ENCODE peak calls at places on chromosome 6, in nine cellular contexts. V, W, P, J, A, Z, L, H and Y are unnamed samples.

GRCh38 chr6:68625998-68626397 is 9.1 kb upstream of the ADGRB3 start:
- DNase-seq in V (no peak), W (no peak), P (no peak), J (no peak), A (no peak), Z (no peak), L (no peak), H (no peak), Y (no peak)

GRCh38 chr6:41651962-41652657 is 13.8 kb downstream of the MDFI start:
- DNase-seq in V (no peak), W (no peak), P (no peak), J (no peak), A (no peak), Z (no peak), L (no peak), H (no peak), Y (no peak)

GRCh38 chr6:90468080-90468479 is 118.8 kb downstream of the MAP3K7 start:
- DNase-seq in V (no peak), W (no peak), P (no peak), J (no peak), A (no peak), Z (no peak), L (no peak), H (no peak), Y (no peak)

GRCh38 chr6:45663181-45664180 is 285.7 kb upstream of the SUPT3H start:
- DNase-seq in V (peak), W (peak), P (no peak), J (no peak), A (peak), Z (no peak), L (peak), H (no peak), Y (no peak)

GRCh38 chr6:143772110-143772509 is 71.0 kb upstream of the LTV1 start:
- DNase-seq in V (no peak), W (peak), P (no peak), J (no peak), A (no peak), Z (no peak), L (no peak), H (no peak), Y (no peak)

GRCh38 chr6:73460044-73460443 is 1.5 kb upstream of the MTO1 start:
- DNase-seq in V (no peak), W (no peak), P (no peak), J (no peak), A (no peak), Z (no peak), L (no peak), H (no peak), Y (no peak)

GRCh38 chr6:1513206-1513605 is 96.5 kb upstream of the FOXC1 start:
- DNase-seq in V (no peak), W (no peak), P (no peak), J (no peak), A (no peak), Z (no peak), L (no peak), H (no peak), Y (no peak)

GRCh38 chr6:90187437-90188049 is 109.1 kb downstream of the BACH2 start:
- DNase-seq in V (no peak), W (no peak), P (no peak), J (no peak), A (no peak), Z (no peak), L (no peak), H (no peak), Y (no peak)

GRCh38 chr6:138253731-138254130 is 35.4 kb upstream of the PBOV1 start:
- DNase-seq in V (no peak), W (no peak), P (no peak), J (no peak), A (no peak), Z (no peak), L (no peak), H (no peak), Y (no peak)

GRCh38 chr6:154638369-154638768 is 94.8 kb upstream of the SCAF8 start:
- DNase-seq in V (no peak), W (peak), P (no peak), J (no peak), A (no peak), Z (no peak), L (no peak), H (no peak), Y (no peak)

GRCh38 chr6:131001945-131002661 is 60.9 kb downstream of the EPB41L2 start:
- DNase-seq in V (no peak), W (peak), P (peak), J (no peak), A (no peak), Z (no peak), L (no peak), H (no peak), Y (no peak)

DNA sequence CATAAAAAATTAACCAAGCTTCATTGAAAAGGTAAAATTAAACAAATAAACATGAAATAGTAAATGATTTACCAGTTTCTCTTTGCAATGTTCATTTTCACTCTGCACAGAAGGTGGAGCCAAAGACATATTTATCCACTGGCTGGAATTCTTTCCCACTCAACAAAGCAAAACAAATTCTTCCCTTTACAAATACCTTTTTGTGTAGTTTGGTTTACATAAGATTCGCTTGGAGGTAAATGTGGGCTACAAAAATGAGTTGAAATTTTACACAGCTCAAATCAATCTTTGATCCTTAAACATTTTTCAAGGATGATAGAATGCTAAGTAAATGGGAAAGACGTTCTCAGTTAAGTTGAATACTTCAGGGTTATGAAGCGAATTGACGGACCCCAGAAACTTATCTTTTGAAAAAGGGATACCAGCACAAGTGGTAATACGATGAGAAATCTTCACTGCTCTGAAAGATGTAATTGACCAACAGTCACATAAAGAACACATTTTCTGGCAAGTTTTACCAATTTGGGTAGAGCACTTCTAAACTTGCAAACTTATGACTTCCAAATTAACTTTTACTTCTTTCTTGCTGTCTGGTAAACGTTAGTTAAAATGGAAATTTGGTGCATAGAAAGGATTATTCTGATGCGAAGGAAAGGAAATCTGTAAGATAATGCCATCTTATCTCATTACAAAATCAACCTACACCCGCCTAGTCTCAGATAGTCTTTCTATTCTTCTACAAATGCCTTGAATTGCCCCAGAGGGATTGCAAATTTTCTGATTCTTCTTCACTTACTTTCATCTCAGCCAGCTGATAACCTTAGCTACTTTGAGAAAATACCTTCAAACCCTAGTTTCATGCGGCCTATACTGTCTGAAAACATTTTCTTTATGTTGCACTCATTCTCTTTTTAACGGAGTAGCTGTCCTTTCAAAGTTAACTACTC is 4.7 kb upstream of the GJA1 start:
- DNase-seq in V (peak), W (peak), P (peak), J (no peak), A (no peak), Z (no peak), L (no peak), H (peak), Y (no peak)
- TF ChIP-seq CTCF in V (peak), W (peak), P (peak), J (peak), A (peak), Z (peak), L (peak), H (peak), Y (peak)

GRCh38 chr6:33321227-33321626 is 3.7 kb upstream of the ZBTB22 start:
- DNase-seq in V (no peak), W (no peak), P (no peak), J (no peak), A (no peak), Z (no peak), L (no peak), H (no peak), Y (no peak)

GRCh38 chr6:33319939-33320314 is 2.4 kb upstream of the ZBTB22 start:
- DNase-seq in V (no peak), W (no peak), P (no peak), J (no peak), A (no peak), Z (no peak), L (no peak), H (no peak), Y (no peak)

GRCh38 chr6:33317668-33318425 is at the start of gene ZBTB22:
- DNase-seq in V (peak), W (peak), P (peak), J (peak), A (peak), Z (peak), L (peak), H (peak), Y (peak)

GRCh38 chr6:33318426-33319073 is 1.0 kb upstream of the ZBTB22 start:
- DNase-seq in V (no peak), W (no peak), P (no peak), J (no peak), A (no peak), Z (no peak), L (no peak), H (no peak), Y (no peak)

DNA sequence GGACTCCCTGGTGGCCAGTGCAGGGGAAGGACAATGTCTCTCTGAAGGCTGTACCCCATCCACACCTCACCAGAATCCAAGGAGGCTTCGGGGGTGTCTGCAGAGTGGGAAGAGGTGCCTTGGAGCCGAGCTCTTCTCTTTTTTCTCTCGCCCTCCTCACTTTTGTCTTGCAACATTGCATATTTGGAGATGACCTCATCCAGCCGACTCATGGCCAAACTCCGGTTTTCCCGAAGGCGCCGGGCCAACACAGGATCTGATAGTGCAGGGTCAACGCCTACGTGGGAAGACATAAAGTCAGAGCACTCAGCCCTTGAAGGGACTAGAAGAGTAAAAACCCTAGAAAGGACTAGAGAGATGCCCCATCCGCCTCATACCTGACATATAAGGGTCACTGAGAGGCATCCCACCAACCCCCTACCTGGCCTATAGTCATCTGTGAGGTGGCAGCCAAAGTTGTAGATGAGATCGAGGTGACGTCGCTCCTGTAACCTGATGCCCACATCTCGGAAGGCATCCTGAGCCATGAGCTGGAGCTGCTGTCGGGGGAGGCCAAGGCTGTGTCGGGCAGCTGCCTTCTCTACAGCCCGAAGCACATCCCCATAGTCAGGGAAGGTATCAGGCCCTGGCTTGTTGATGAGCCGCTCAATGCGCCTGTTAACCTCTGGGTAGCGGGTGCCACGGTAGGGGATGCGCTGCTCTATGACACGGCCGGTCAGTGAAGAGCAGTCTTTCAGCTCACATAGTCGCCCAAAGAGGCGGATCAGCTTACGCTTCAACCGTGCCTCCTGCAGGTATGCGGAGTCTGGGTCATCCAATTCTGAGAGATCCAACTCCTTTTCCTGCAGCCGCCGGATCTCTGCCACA is 3.0 kb upstream of the ZBTB22 start:
- DNase-seq in V (no peak), W (peak), P (no peak), J (peak), A (peak), Z (peak), L (peak), H (peak), Y (no peak)
- H3K4me3 ChIP-seq in V (no peak), W (peak), P (no peak), J (no peak), A (no peak), Z (peak), L (no peak), H (no peak), Y (no peak)

DNA sequence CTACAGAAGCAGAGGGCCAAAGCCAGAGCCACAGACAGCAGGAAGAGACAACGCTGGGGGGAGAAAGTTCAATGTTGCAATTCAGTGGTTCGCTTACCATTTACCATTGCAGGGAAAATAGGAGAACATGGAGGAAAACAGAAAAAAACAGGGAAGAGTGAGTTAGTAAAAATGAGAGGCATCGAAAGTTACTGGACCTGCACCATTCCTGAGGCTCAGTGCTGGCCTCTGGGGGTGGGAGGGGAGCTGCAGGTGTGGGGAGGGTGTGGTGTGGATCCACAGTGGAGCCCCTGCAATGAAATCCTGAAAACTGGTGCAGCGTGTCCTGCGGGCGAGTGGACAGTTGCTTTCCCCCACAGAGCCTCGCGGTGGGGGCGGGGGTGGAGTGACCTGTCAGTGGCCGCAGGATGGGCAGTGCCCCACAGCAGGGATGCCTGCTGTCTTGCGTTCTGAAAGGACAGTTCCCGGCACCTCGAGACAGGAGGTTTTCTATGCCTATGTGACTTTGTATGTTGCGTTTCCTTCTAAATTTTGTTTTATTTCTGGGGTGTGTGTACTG is 5.7 kb downstream of the TMEM181 start:
- DNase-seq in V (no peak), W (no peak), P (no peak), J (no peak), A (no peak), Z (no peak), L (no peak), H (no peak), Y (no peak)
- TF ChIP-seq CTCF in V (peak), W (peak), P (peak), J (no peak), A (no peak), Z (no peak), L (no peak), H (no peak), Y (no peak)

DNA sequence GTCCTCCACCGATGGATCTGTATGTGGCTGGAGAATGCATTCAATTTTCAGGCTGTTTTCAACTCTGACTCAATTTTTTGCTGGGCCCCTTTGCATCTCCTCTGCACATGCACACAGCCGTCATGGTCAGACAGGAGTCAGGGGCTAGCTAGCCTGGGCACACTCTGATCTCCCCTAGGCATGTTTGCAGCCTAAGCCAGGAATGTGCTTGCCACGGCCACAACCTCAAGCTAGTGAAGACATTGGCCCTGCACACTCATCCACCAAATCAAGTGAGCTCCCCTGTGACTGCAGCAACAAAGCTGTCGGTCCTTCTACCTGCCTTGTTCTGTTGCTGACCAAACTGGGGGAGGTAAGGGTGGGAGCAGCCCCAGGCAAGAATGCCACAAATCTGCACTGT is 300.5 kb downstream of the ESR1 start:
- DNase-seq in V (no peak), W (no peak), P (no peak), J (no peak), A (no peak), Z (no peak), L (no peak), H (no peak), Y (no peak)
- H3K4me3 ChIP-seq in V (no peak), W (no peak), P (no peak), J (no peak), A (no peak), Z (no peak), L (no peak), H (no peak), Y (no peak)

GRCh38 chr6:165443462-165443861 is 134.1 kb upstream of the C6orf118 start:
- DNase-seq in V (no peak), W (no peak), P (no peak), J (no peak), A (no peak), Z (no peak), L (no peak), H (no peak), Y (no peak)

GRCh38 chr6:165446331-165446730 is 136.9 kb upstream of the C6orf118 start:
- DNase-seq in V (no peak), W (no peak), P (no peak), J (no peak), A (no peak), Z (no peak), L (no peak), H (no peak), Y (no peak)

GRCh38 chr6:165447141-165447540 is 137.7 kb upstream of the C6orf118 start:
- DNase-seq in V (no peak), W (no peak), P (no peak), J (no peak), A (no peak), Z (no peak), L (no peak), H (no peak), Y (no peak)

GRCh38 chr6:165451845-165452244 is 142.4 kb upstream of the C6orf118 start:
- DNase-seq in V (no peak), W (peak), P (no peak), J (no peak), A (no peak), Z (no peak), L (no peak), H (no peak), Y (no peak)

GRCh38 chr6:165448210-165448609 is 138.8 kb upstream of the C6orf118 start:
- DNase-seq in V (peak), W (no peak), P (no peak), J (no peak), A (no peak), Z (no peak), L (no peak), H (no peak), Y (no peak)
- TF ChIP-seq CTCF in V (peak), W (no peak), P (no peak), J (no peak), A (no peak), Z (no peak), L (no peak), H (no peak), Y (no peak)

GRCh38 chr6:105994522-105995402 is 91.4 kb upstream of the PRDM1 start:
- DNase-seq in V (peak), W (peak), P (no peak), J (no peak), A (peak), Z (no peak), L (peak), H (peak), Y (peak)
- H3K4me3 ChIP-seq in V (peak), W (peak), P (no peak), J (peak), A (peak), Z (peak), L (peak), H (no peak), Y (peak)

GRCh38 chr6:80618953-80619352 is 512.5 kb downstream of the BCKDHB start:
- DNase-seq in V (no peak), W (peak), P (no peak), J (no peak), A (no peak), Z (no peak), L (no peak), H (no peak), Y (no peak)
- TF ChIP-seq CTCF in V (no peak), W (no peak), P (no peak), J (no peak), A (no peak), Z (no peak), L (no peak), H (no peak), Y (no peak)

GRCh38 chr6:33602180-33602579 is 18.9 kb upstream of the ITPR3 start:
- DNase-seq in V (no peak), W (no peak), P (no peak), J (peak), A (no peak), Z (no peak), L (no peak), H (no peak), Y (no peak)
- H3K4me3 ChIP-seq in V (no peak), W (no peak), P (no peak), J (no peak), A (no peak), Z (no peak), L (no peak), H (no peak), Y (no peak)